ENCODE peak calls at places on chromosomes 4 and X, in six cellular contexts. F is iris pigment epithelial cell, K is astrocyte of the spinal cord, S is AG09309, X is neuronal stem cell, E is EL. V is an unnamed sample.

GRCh38 chrX:15310117-15310516 is 5.3 kb downstream of the ASB11 start:
- DNase-seq in F (peak), K (no peak), S (no peak), X (no peak), E (no peak), V (peak)

GRCh38 chr4:78460368-78460767 is 91.2 kb upstream of the ANXA3 start:
- DNase-seq in F (no peak), K (no peak), S (no peak), X (no peak), E (no peak), V (no peak)

GRCh38 chr4:8275511-8275910 is 6.0 kb downstream of the HTRA3 start:
- DNase-seq in F (no peak), K (no peak), S (no peak), X (no peak), E (no peak), V (no peak)

GRCh38 chr4:121221608-121222007 is 57.5 kb upstream of the TNIP3 start:
- DNase-seq in F (no peak), K (no peak), S (no peak), X (no peak), E (no peak), V (no peak)

GRCh38 chrX:57289089-57289488 is 2.6 kb downstream of the FAAH2 start:
- DNase-seq in F (no peak), K (no peak), S (no peak), X (no peak), E (no peak), V (no peak)

GRCh38 chr4:176664964-176665363 is 127.8 kb downstream of the VEGFC start:
- DNase-seq in F (no peak), K (no peak), S (no peak), X (no peak), E (no peak), V (no peak)

GRCh38 chr4:124863039-124863545 is 150.6 kb upstream of the ANKRD50 start:
- DNase-seq in F (peak), K (no peak), S (no peak), X (no peak), E (no peak), V (no peak)

GRCh38 chr4:102217775-102218174 is 127.5 kb downstream of the SLC39A8 start:
- DNase-seq in F (no peak), K (no peak), S (no peak), X (no peak), E (peak), V (no peak)

GRCh38 chrX:47227334-47227583 is 5.5 kb upstream of the USP11 start:
- DNase-seq in F (no peak), K (no peak), S (no peak), X (no peak), E (no peak), V (no peak)

GRCh38 chr4:88605744-88606143 is 13.5 kb downstream of the HERC3 start:
- DNase-seq in F (no peak), K (no peak), S (no peak), X (no peak), E (no peak), V (no peak)

GRCh38 chrX:44330227-44330626 is 13.2 kb downstream of the EFHC2 start:
- DNase-seq in F (no peak), K (no peak), S (no peak), X (no peak), E (no peak), V (no peak)

GRCh38 chr4:15653864-15654391 is 1.2 kb downstream of the FBXL5 start:
- DNase-seq in F (peak), K (peak), S (peak), X (peak), E (peak), V (peak)

GRCh38 chr4:19309365-19309764 is 942.3 kb upstream of the SLIT2 start:
- DNase-seq in F (peak), K (peak), S (peak), X (no peak), E (peak), V (no peak)

GRCh38 chrX:49282647-49283011 is 13.0 kb downstream of the PPP1R3F start:
- DNase-seq in F (peak), K (peak), S (no peak), X (no peak), E (no peak), V (no peak)

GRCh38 chrX:22800360-22800759 is 199.4 kb upstream of the DDX53 start:
- DNase-seq in F (peak), K (peak), S (peak), X (no peak), E (peak), V (no peak)

GRCh38 chr4:2685541-2685940 is 70.6 kb downstream of the TNIP2 start:
- DNase-seq in F (peak), K (no peak), S (no peak), X (no peak), E (peak), V (no peak)

GRCh38 chr4:157751631-157752030 is 421.2 kb downstream of the GASK1B start:
- DNase-seq in F (no peak), K (no peak), S (no peak), X (no peak), E (no peak), V (no peak)

GRCh38 chrX:40318076-40318475 is 220.3 kb upstream of the BCOR start:
- DNase-seq in F (no peak), K (no peak), S (no peak), X (no peak), E (no peak), V (no peak)

GRCh38 chrX:119606508-119607389 is 525 bp upstream of the NKRF start:
- DNase-seq in F (peak), K (peak), S (peak), X (no peak), E (no peak), V (no peak)

GRCh38 chr4:20311863-20312262 is 60.2 kb downstream of the SLIT2 start:
- DNase-seq in F (peak), K (peak), S (peak), X (no peak), E (no peak), V (no peak)

GRCh38 chrX:17375631-17376380 is 806 bp downstream of the NHS start:
- DNase-seq in F (peak), K (peak), S (no peak), X (peak), E (peak), V (no peak)

V was measured in LNCaP clone FGC.